ENCODE peak calls at places on chromosomes 16 and 17, in seven cellular contexts. One of them, this sample, is unnamed.

GRCh38 chr16:8426569-8426968 is 163.7 kb downstream of the TMEM114 start:
- DNase-seq in AG10803: no peak
- DNase-seq in Caco-2: no peak
- DNase-seq in fibroblast of pulmonary artery: no peak
- DNase-seq in CD8-positive, alpha-beta T cell: no peak
- DNase-seq in pancreas: no peak
- DNase-seq in epithelial cell of esophagus: no peak
- DNase-seq in this sample: no peak

GRCh38 chr16:4386452-4386813 is 14.8 kb downstream of the VASN start:
- DNase-seq in Caco-2: no peak
- DNase-seq in epithelial cell of esophagus: no peak
- DNase-seq in AG10803: peak; percentile 68
- DNase-seq in pancreas: peak; percentile 75
- DNase-seq in fibroblast of pulmonary artery: no peak
- DNase-seq in CD8-positive, alpha-beta T cell: no peak
- DNase-seq in this sample: no peak

GRCh38 chr16:84995666-84996065 is 15.7 kb downstream of the ZDHHC7 start:
- DNase-seq in AG10803: no peak
- DNase-seq in fibroblast of pulmonary artery: no peak
- DNase-seq in epithelial cell of esophagus: peak; percentile 38
- DNase-seq in pancreas: peak; percentile 10
- DNase-seq in CD8-positive, alpha-beta T cell: no peak
- DNase-seq in Caco-2: no peak
- DNase-seq in this sample: no peak

GRCh38 chr17:73613947-73614655 is 30.1 kb downstream of the SDK2 start:
- DNase-seq in pancreas: no peak
- DNase-seq in CD8-positive, alpha-beta T cell: no peak
- DNase-seq in AG10803: peak; percentile 4
- DNase-seq in Caco-2: no peak
- DNase-seq in epithelial cell of esophagus: peak; percentile 85
- DNase-seq in fibroblast of pulmonary artery: no peak
- DNase-seq in this sample: no peak

GRCh38 chr17:21382560-21383495 is 6.7 kb downstream of the KCNJ12 start:
- DNase-seq in pancreas: peak; percentile 67
- DNase-seq in AG10803: no peak
- DNase-seq in fibroblast of pulmonary artery: no peak
- DNase-seq in epithelial cell of esophagus: no peak
- DNase-seq in CD8-positive, alpha-beta T cell: no peak
- DNase-seq in Caco-2: no peak
- DNase-seq in this sample: no peak

GRCh38 chr17:1485311-1485747 is 7.2 kb downstream of the MYO1C start:
- DNase-seq in Caco-2: peak; percentile 83
- DNase-seq in fibroblast of pulmonary artery: no peak
- DNase-seq in pancreas: peak; percentile 78
- DNase-seq in AG10803: no peak
- DNase-seq in CD8-positive, alpha-beta T cell: no peak
- DNase-seq in epithelial cell of esophagus: no peak
- DNase-seq in this sample: no peak

GRCh38 chr17:74759243-74759801 is 10.9 kb downstream of the NHERF1 start:
- DNase-seq in CD8-positive, alpha-beta T cell: no peak
- DNase-seq in epithelial cell of esophagus: no peak
- DNase-seq in AG10803: no peak
- DNase-seq in pancreas: peak; percentile 64
- DNase-seq in Caco-2: peak; percentile 73
- DNase-seq in fibroblast of pulmonary artery: no peak
- DNase-seq in this sample: no peak

GRCh38 chr17:7119314-7119713 is 4.7 kb upstream of the ASGR2 start:
- DNase-seq in AG10803: no peak
- DNase-seq in CD8-positive, alpha-beta T cell: no peak
- DNase-seq in pancreas: no peak
- DNase-seq in Caco-2: no peak
- DNase-seq in epithelial cell of esophagus: no peak
- DNase-seq in fibroblast of pulmonary artery: no peak
- DNase-seq in this sample: no peak

GRCh38 chr16:16019488-16019887 is 70.1 kb downstream of the ABCC1 start:
- DNase-seq in Caco-2: no peak
- DNase-seq in epithelial cell of esophagus: peak; percentile 64
- DNase-seq in AG10803: peak; percentile 80
- DNase-seq in pancreas: no peak
- DNase-seq in CD8-positive, alpha-beta T cell: no peak
- DNase-seq in fibroblast of pulmonary artery: peak; percentile 58
- DNase-seq in this sample: peak; percentile 43

GRCh38 chr16:24819462-24820040 is 26.2 kb upstream of the SLC5A11 start:
- DNase-seq in Caco-2: no peak
- DNase-seq in pancreas: no peak
- DNase-seq in CD8-positive, alpha-beta T cell: no peak
- DNase-seq in epithelial cell of esophagus: no peak
- DNase-seq in fibroblast of pulmonary artery: peak; percentile 16
- DNase-seq in AG10803: peak; percentile 60
- DNase-seq in this sample: no peak

GRCh38 chr17:77769215-77769614 is 189.3 kb upstream of the TNRC6C start:
- DNase-seq in AG10803: peak; percentile 11
- DNase-seq in Caco-2: no peak
- DNase-seq in pancreas: no peak
- DNase-seq in epithelial cell of esophagus: no peak
- DNase-seq in CD8-positive, alpha-beta T cell: no peak
- DNase-seq in fibroblast of pulmonary artery: no peak
- DNase-seq in this sample: peak; percentile 2

GRCh38 chr17:82343560-82343959 is 10.0 kb upstream of the SECTM1 start:
- DNase-seq in pancreas: no peak
- DNase-seq in epithelial cell of esophagus: no peak
- DNase-seq in CD8-positive, alpha-beta T cell: no peak
- DNase-seq in fibroblast of pulmonary artery: no peak
- DNase-seq in Caco-2: no peak
- DNase-seq in AG10803: no peak
- DNase-seq in this sample: no peak

GRCh38 chr16:2777231-2777902 is at the start of gene ELOB:
- DNase-seq in pancreas: peak; percentile 94
- DNase-seq in fibroblast of pulmonary artery: peak; percentile 75
- DNase-seq in Caco-2: peak; percentile 81
- DNase-seq in epithelial cell of esophagus: peak; percentile 89
- DNase-seq in CD8-positive, alpha-beta T cell: peak; percentile 90
- DNase-seq in AG10803: peak; percentile 78
- DNase-seq in this sample: peak; percentile 82

GRCh38 chr16:3509470-3509928 is 8.7 kb downstream of the CLUAP1 start:
- DNase-seq in pancreas: no peak
- DNase-seq in fibroblast of pulmonary artery: no peak
- DNase-seq in CD8-positive, alpha-beta T cell: peak; percentile 63
- DNase-seq in AG10803: no peak
- DNase-seq in epithelial cell of esophagus: peak; percentile 86
- DNase-seq in Caco-2: no peak
- DNase-seq in this sample: peak; percentile 22

GRCh38 chr17:82602986-82603385 is 45.3 kb downstream of the WDR45B start:
- DNase-seq in epithelial cell of esophagus: no peak
- DNase-seq in AG10803: no peak
- DNase-seq in fibroblast of pulmonary artery: no peak
- DNase-seq in Caco-2: no peak
- DNase-seq in CD8-positive, alpha-beta T cell: no peak
- DNase-seq in pancreas: no peak
- DNase-seq in this sample: peak; percentile 72

GRCh38 chr17:1074886-1075665 is 78.1 kb downstream of the TIMM22 start:
- DNase-seq in fibroblast of pulmonary artery: no peak
- DNase-seq in pancreas: peak; percentile 42
- DNase-seq in CD8-positive, alpha-beta T cell: no peak
- DNase-seq in AG10803: no peak
- DNase-seq in epithelial cell of esophagus: no peak
- DNase-seq in Caco-2: no peak
- DNase-seq in this sample: no peak

GRCh38 chr17:27849474-27850185 is 43.5 kb downstream of the LYRM9 start:
- DNase-seq in AG10803: no peak
- DNase-seq in epithelial cell of esophagus: no peak
- DNase-seq in pancreas: no peak
- DNase-seq in fibroblast of pulmonary artery: no peak
- DNase-seq in CD8-positive, alpha-beta T cell: no peak
- DNase-seq in Caco-2: no peak
- DNase-seq in this sample: no peak

GRCh38 chr17:27856676-27857429 is 36.3 kb downstream of the LYRM9 start:
- DNase-seq in pancreas: no peak
- DNase-seq in AG10803: no peak
- DNase-seq in fibroblast of pulmonary artery: no peak
- DNase-seq in Caco-2: no peak
- DNase-seq in epithelial cell of esophagus: no peak
- DNase-seq in CD8-positive, alpha-beta T cell: no peak
- DNase-seq in this sample: no peak

GRCh38 chr17:27854163-27854562 is 39.0 kb downstream of the LYRM9 start:
- DNase-seq in AG10803: no peak
- DNase-seq in epithelial cell of esophagus: no peak
- DNase-seq in fibroblast of pulmonary artery: no peak
- DNase-seq in CD8-positive, alpha-beta T cell: no peak
- DNase-seq in pancreas: no peak
- DNase-seq in Caco-2: no peak
- DNase-seq in this sample: no peak

GRCh38 chr17:27855454-27855853 is 37.7 kb downstream of the LYRM9 start:
- DNase-seq in pancreas: no peak
- DNase-seq in epithelial cell of esophagus: no peak
- DNase-seq in fibroblast of pulmonary artery: no peak
- DNase-seq in CD8-positive, alpha-beta T cell: no peak
- DNase-seq in Caco-2: no peak
- DNase-seq in AG10803: no peak
- DNase-seq in this sample: no peak

GRCh38 chr17:27853121-27853520 is 40.0 kb downstream of the LYRM9 start:
- DNase-seq in fibroblast of pulmonary artery: no peak
- DNase-seq in AG10803: no peak
- DNase-seq in pancreas: no peak
- DNase-seq in Caco-2: no peak
- DNase-seq in CD8-positive, alpha-beta T cell: no peak
- DNase-seq in epithelial cell of esophagus: no peak
- DNase-seq in this sample: no peak
- H3K4me3 ChIP-seq in fibroblast of pulmonary artery: no peak overlapping the region
- H3K4me3 ChIP-seq in AG10803: no peak overlapping the region
- H3K4me3 ChIP-seq in pancreas: no peak overlapping the region
- H3K4me3 ChIP-seq in Caco-2: no peak overlapping the region
- H3K4me3 ChIP-seq in CD8-positive, alpha-beta T cell: no peak overlapping the region
- H3K4me3 ChIP-seq in epithelial cell of esophagus: no peak overlapping the region
- H3K4me3 ChIP-seq in this sample: no peak overlapping the region

GRCh38 chr16:89490386-89491237 is at the start of gene ANKRD11:
- DNase-seq in fibroblast of pulmonary artery: peak; percentile 100
- DNase-seq in epithelial cell of esophagus: peak; percentile 100
- DNase-seq in CD8-positive, alpha-beta T cell: peak; percentile 97
- DNase-seq in Caco-2: peak; percentile 100
- DNase-seq in AG10803: peak; percentile 100
- DNase-seq in pancreas: peak; percentile 99
- DNase-seq in this sample: peak; percentile 100
- H3K4me3 ChIP-seq in fibroblast of pulmonary artery: peak within 1 kb of the TSS; percentile 85
- H3K4me3 ChIP-seq in epithelial cell of esophagus: peak within 1 kb of the TSS; percentile 91
- H3K4me3 ChIP-seq in CD8-positive, alpha-beta T cell: peak within 1 kb of the TSS; percentile 91
- H3K4me3 ChIP-seq in Caco-2: peak within 1 kb of the TSS; percentile 79
- H3K4me3 ChIP-seq in AG10803: peak within 1 kb of the TSS; percentile 82
- H3K4me3 ChIP-seq in pancreas: peak within 1 kb of the TSS; percentile 97
- H3K4me3 ChIP-seq in this sample: peak within 1 kb of the TSS; percentile 73

GRCh38 chr16:70683146-70683944 is 2.5 kb downstream of the MTSS2 start:
- DNase-seq in CD8-positive, alpha-beta T cell: no peak
- DNase-seq in Caco-2: no peak
- DNase-seq in epithelial cell of esophagus: no peak
- DNase-seq in pancreas: peak; percentile 53
- DNase-seq in fibroblast of pulmonary artery: no peak
- DNase-seq in AG10803: no peak
- DNase-seq in this sample: no peak
- H3K4me3 ChIP-seq in CD8-positive, alpha-beta T cell: no peak overlapping the region
- H3K4me3 ChIP-seq in Caco-2: no peak overlapping the region
- H3K4me3 ChIP-seq in epithelial cell of esophagus: peak overlapping the region; percentile 85
- H3K4me3 ChIP-seq in pancreas: no peak overlapping the region
- H3K4me3 ChIP-seq in fibroblast of pulmonary artery: no peak overlapping the region
- H3K4me3 ChIP-seq in AG10803: peak overlapping the region; percentile 91
- H3K4me3 ChIP-seq in this sample: peak overlapping the region; percentile 79

GRCh38 chr16:21275529-21275928 is 2.6 kb downstream of the CRYM start:
- DNase-seq in pancreas: no peak
- DNase-seq in Caco-2: no peak
- DNase-seq in CD8-positive, alpha-beta T cell: no peak
- DNase-seq in epithelial cell of esophagus: no peak
- DNase-seq in AG10803: no peak
- DNase-seq in fibroblast of pulmonary artery: no peak
- DNase-seq in this sample: no peak

GRCh38 chr16:21276090-21276489 is 2.0 kb downstream of the CRYM start:
- DNase-seq in fibroblast of pulmonary artery: no peak
- DNase-seq in epithelial cell of esophagus: no peak
- DNase-seq in CD8-positive, alpha-beta T cell: no peak
- DNase-seq in Caco-2: no peak
- DNase-seq in pancreas: no peak
- DNase-seq in AG10803: no peak
- DNase-seq in this sample: no peak

GRCh38 chr16:21277927-21278706 is at the start of gene CRYM:
- DNase-seq in pancreas: peak; percentile 84
- DNase-seq in Caco-2: peak; percentile 54
- DNase-seq in fibroblast of pulmonary artery: peak; percentile 26
- DNase-seq in AG10803: no peak
- DNase-seq in epithelial cell of esophagus: peak; percentile 52
- DNase-seq in CD8-positive, alpha-beta T cell: peak; percentile 16
- DNase-seq in this sample: peak; percentile 9

GRCh38 chr16:21279501-21279900 is 1.4 kb upstream of the CRYM start:
- DNase-seq in epithelial cell of esophagus: no peak
- DNase-seq in fibroblast of pulmonary artery: no peak
- DNase-seq in CD8-positive, alpha-beta T cell: no peak
- DNase-seq in pancreas: no peak
- DNase-seq in AG10803: no peak
- DNase-seq in Caco-2: no peak
- DNase-seq in this sample: no peak

DNA sequence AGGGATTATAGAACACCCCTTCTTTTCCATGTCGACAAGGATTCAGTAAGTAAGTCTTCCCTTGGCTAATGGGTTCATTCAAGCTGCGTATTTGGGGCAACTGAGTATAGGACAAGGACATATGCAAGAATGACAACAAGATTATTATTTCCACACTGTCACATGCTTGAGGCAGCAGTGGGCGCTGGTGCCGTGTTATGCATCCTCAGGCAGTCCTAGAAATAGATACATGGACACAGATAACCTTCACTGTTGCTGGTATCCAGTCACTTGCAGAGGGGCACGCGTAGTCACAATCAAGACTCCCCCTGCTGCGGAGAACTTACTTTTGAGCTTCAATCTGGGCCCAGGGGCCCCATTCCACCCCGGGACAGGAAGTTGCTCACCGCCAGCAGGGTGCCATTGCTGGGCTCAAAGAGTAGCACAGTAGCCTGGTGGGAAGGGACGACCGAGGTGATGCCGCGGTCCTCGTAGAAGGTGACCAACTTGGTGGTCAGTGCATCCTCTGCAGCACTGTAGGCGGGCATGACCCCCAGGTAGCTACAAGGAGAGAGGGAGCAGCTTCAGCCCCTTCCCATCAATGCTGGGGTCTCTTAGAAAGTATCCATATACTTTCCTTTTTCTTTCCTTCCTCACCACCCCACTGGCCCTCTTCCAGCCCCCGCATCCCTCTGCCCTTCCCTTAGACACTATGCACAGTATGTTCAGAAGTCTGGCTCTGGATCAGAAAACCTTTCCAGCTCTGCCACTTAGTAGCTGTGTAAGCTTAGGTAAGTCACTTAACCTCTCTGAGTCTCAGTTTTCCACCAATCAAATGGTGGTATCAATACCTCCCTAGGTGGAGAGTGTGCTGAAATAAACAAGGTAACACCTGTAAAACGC is 804 bp downstream of the CRYM start:
- DNase-seq in pancreas: no peak
- DNase-seq in epithelial cell of esophagus: no peak
- DNase-seq in AG10803: no peak
- DNase-seq in CD8-positive, alpha-beta T cell: no peak
- DNase-seq in fibroblast of pulmonary artery: no peak
- DNase-seq in Caco-2: no peak
- DNase-seq in this sample: no peak
- H3K4me3 ChIP-seq in pancreas: no peak overlapping the region
- H3K4me3 ChIP-seq in epithelial cell of esophagus: peak overlapping the region; percentile 32
- H3K4me3 ChIP-seq in AG10803: no peak overlapping the region
- H3K4me3 ChIP-seq in CD8-positive, alpha-beta T cell: no peak overlapping the region
- H3K4me3 ChIP-seq in fibroblast of pulmonary artery: no peak overlapping the region
- H3K4me3 ChIP-seq in Caco-2: peak overlapping the region; percentile 34
- H3K4me3 ChIP-seq in this sample: no peak overlapping the region